ENCODE peak calls at places on chromosomes 13 and 19, in four cellular contexts. T is RPMI7951; X is GOT3; W is stimulated activated CD8-positive, alpha-beta memory T cell treated with anti-CD3 and anti-CD28 coated beads, Interleukin-4, amount 100 ng/mL, for 1 hour. K is an unnamed sample.

GRCh38 chr19:42325896-42326771 is 699 bp downstream of the MEGF8 start:
- DNase-seq in T (no peak), X (no peak), W (no peak), K (no peak)

GRCh38 chr19:50022823-50023222 is 2.3 kb downstream of the VRK3 start:
- DNase-seq in T (no peak), X (no peak), W (no peak), K (no peak)

GRCh38 chr13:99307648-99308339 is 595 bp upstream of the GPR183 start:
- DNase-seq in T (peak; percentile 74), X (no peak), W (no peak), K (peak; percentile 74)

GRCh38 chr19:13013649-13014048 is 18.4 kb downstream of the NFIX start:
- DNase-seq in T (no peak), X (no peak), W (no peak), K (no peak)

GRCh38 chr19:16022251-16022650 is 54.0 kb upstream of the TPM4 start:
- DNase-seq in T (no peak), X (no peak), W (no peak), K (no peak)

GRCh38 chr19:55519461-55520311 is 17.2 kb downstream of the SBK2 start:
- DNase-seq in T (peak; percentile 63), X (no peak), W (no peak), K (no peak)

GRCh38 chr19:41430907-41431306 is 3.7 kb upstream of the B3GNT8 start:
- DNase-seq in T (peak; percentile 45), X (no peak), W (no peak), K (no peak)

GRCh38 chr13:49938274-49938673 is 2.1 kb upstream of the SPRYD7 start:
- DNase-seq in T (no peak), X (no peak), W (no peak), K (no peak)

GRCh38 chr13:31923134-31923763 is 108.3 kb upstream of the FRY start:
- DNase-seq in T (no peak), X (no peak), W (no peak), K (no peak)

GRCh38 chr13:71578048-71578447 is 289.0 kb downstream of the DACH1 start:
- DNase-seq in T (no peak), X (no peak), W (no peak), K (no peak)

GRCh38 chr13:110396913-110397379 is 89.9 kb downstream of the COL4A2 start:
- DNase-seq in T (peak; percentile 99), X (peak; percentile 69), W (no peak), K (peak; percentile 75)

GRCh38 chr19:3809881-3810707 is 23.9 kb upstream of the MATK start:
- DNase-seq in T (no peak), X (no peak), W (no peak), K (no peak)

GRCh38 chr19:388691-389090 is 20.3 kb downstream of the C2CD4C start:
- DNase-seq in T (no peak), X (no peak), W (no peak), K (no peak)

GRCh38 chr19:45418812-45419211 is 4.9 kb downstream of the ERCC1 start:
- DNase-seq in T (no peak), X (no peak), W (no peak), K (no peak)

GRCh38 chr13:76939215-76939614 is 9.1 kb upstream of the ACOD1 start:
- DNase-seq in T (no peak), X (no peak), W (no peak), K (no peak)

GRCh38 chr19:49626243-49626642 is 13.7 kb downstream of the RRAS start:
- DNase-seq in T (no peak), X (no peak), W (no peak), K (no peak)

GRCh38 chr19:2610637-2611482 is 91.6 kb downstream of the GNG7 start:
- DNase-seq in T (peak; percentile 87), X (peak; percentile 62), W (peak; percentile 83), K (peak; percentile 92)

GRCh38 chr19:35055715-35056179 is 14.2 kb downstream of the HPN start:
- DNase-seq in T (no peak), X (no peak), W (no peak), K (no peak)

GRCh38 chr19:16876904-16877361 is 11.9 kb upstream of the F2RL3 start:
- DNase-seq in T (peak; percentile 98), X (no peak), W (no peak), K (peak; percentile 34)

GRCh38 chr19:18735324-18735723 is 51.8 kb downstream of the CRTC1 start:
- DNase-seq in T (no peak), X (no peak), W (no peak), K (no peak)

GRCh38 chr19:28456708-28457320 is 756.1 kb downstream of the UQCRFS1 start:
- DNase-seq in T (no peak), X (no peak), W (no peak), K (no peak)

GRCh38 chr13:33973194-33973593 is 155.2 kb downstream of the RFC3 start:
- DNase-seq in T (peak; percentile 3), X (no peak), W (no peak), K (no peak)

GRCh38 chr13:114130708-114131580 is 1.5 kb downstream of the RASA3 start:
- DNase-seq in T (peak; percentile 97), X (no peak), W (no peak), K (no peak)

GRCh38 chr13:44426461-44426860 is 52.8 kb downstream of the SERP2 start:
- DNase-seq in T (no peak), X (no peak), W (no peak), K (no peak)

GRCh38 chr13:49791753-49792549 is 531 bp downstream of the KPNA3 start:
- DNase-seq in T (peak; percentile 34), X (no peak), W (peak; percentile 14), K (peak; percentile 35)

GRCh38 chr19:35054626-35055025 is 13.1 kb downstream of the HPN start:
- DNase-seq in T (no peak), X (no peak), W (no peak), K (no peak)

GRCh38 chr13:93698016-93698613 is 471.5 kb downstream of the GPC6 start:
- DNase-seq in T (no peak), X (no peak), W (no peak), K (no peak)

GRCh38 chr13:113729329-113730019 is 29.6 kb upstream of the TMEM255B start:
- DNase-seq in T (peak; percentile 31), X (no peak), W (no peak), K (no peak)

GRCh38 chr13:93289047-93289446 is 62.4 kb downstream of the GPC6 start:
- DNase-seq in T (no peak), X (no peak), W (no peak), K (no peak)

K was measured in lung.